ENCODE peak calls at places on chromosomes 5 and 9, in nine cellular contexts. One of them, this sample, is unnamed.

GRCh38 chr9:133117271-133118178 is 3.5 kb downstream of the RALGDS start:
- DNase-seq in body of pancreas: peak
- DNase-seq in A549: no peak
- DNase-seq in sigmoid colon: peak
- DNase-seq in testis: peak
- DNase-seq in adrenal gland: peak
- DNase-seq in HCT116: no peak
- DNase-seq in GM12892: no peak
- DNase-seq in transverse colon: no peak
- DNase-seq in this sample: no peak

GRCh38 chr9:38041564-38042267 is 27.3 kb downstream of the SHB start:
- DNase-seq in body of pancreas: no peak
- DNase-seq in testis: no peak
- DNase-seq in GM12892: no peak
- DNase-seq in adrenal gland: no peak
- DNase-seq in A549: no peak
- DNase-seq in sigmoid colon: no peak
- DNase-seq in HCT116: no peak
- DNase-seq in transverse colon: no peak
- DNase-seq in this sample: no peak

GRCh38 chr9:5089737-5090136 is 95.7 kb downstream of the INSL6 start:
- DNase-seq in body of pancreas: no peak
- DNase-seq in testis: no peak
- DNase-seq in A549: no peak
- DNase-seq in transverse colon: no peak
- DNase-seq in sigmoid colon: no peak
- DNase-seq in GM12892: no peak
- DNase-seq in adrenal gland: no peak
- DNase-seq in HCT116: no peak
- DNase-seq in this sample: no peak

GRCh38 chr5:40154194-40154593 is 525.5 kb upstream of the PTGER4 start:
- DNase-seq in GM12892: no peak
- DNase-seq in adrenal gland: no peak
- DNase-seq in HCT116: no peak
- DNase-seq in A549: no peak
- DNase-seq in body of pancreas: no peak
- DNase-seq in transverse colon: no peak
- DNase-seq in sigmoid colon: no peak
- DNase-seq in testis: no peak
- DNase-seq in this sample: no peak

GRCh38 chr9:2727966-2728613 is 10.8 kb downstream of the KCNV2 start:
- DNase-seq in transverse colon: no peak
- DNase-seq in testis: peak
- DNase-seq in body of pancreas: peak
- DNase-seq in sigmoid colon: no peak
- DNase-seq in adrenal gland: peak
- DNase-seq in A549: no peak
- DNase-seq in GM12892: no peak
- DNase-seq in HCT116: peak
- DNase-seq in this sample: no peak

GRCh38 chr5:73902327-73903051 is 276.5 kb downstream of the ARHGEF28 start:
- DNase-seq in adrenal gland: no peak
- DNase-seq in GM12892: no peak
- DNase-seq in testis: peak
- DNase-seq in sigmoid colon: no peak
- DNase-seq in transverse colon: no peak
- DNase-seq in body of pancreas: peak
- DNase-seq in HCT116: peak
- DNase-seq in A549: peak
- DNase-seq in this sample: peak

GRCh38 chr9:4298255-4299005 is 1.4 kb downstream of the GLIS3 start:
- DNase-seq in sigmoid colon: peak
- DNase-seq in body of pancreas: peak
- DNase-seq in transverse colon: peak
- DNase-seq in GM12892: peak
- DNase-seq in testis: peak
- DNase-seq in A549: peak
- DNase-seq in adrenal gland: peak
- DNase-seq in HCT116: no peak
- DNase-seq in this sample: no peak

GRCh38 chr5:58330781-58331180 is 129.1 kb downstream of the PLK2 start:
- DNase-seq in HCT116: no peak
- DNase-seq in A549: no peak
- DNase-seq in adrenal gland: no peak
- DNase-seq in body of pancreas: no peak
- DNase-seq in GM12892: no peak
- DNase-seq in sigmoid colon: no peak
- DNase-seq in testis: no peak
- DNase-seq in transverse colon: no peak
- DNase-seq in this sample: no peak

GRCh38 chr9:16794871-16795639 is 75.4 kb downstream of the BNC2 start:
- DNase-seq in testis: no peak
- DNase-seq in HCT116: no peak
- DNase-seq in body of pancreas: peak
- DNase-seq in GM12892: no peak
- DNase-seq in transverse colon: peak
- DNase-seq in adrenal gland: no peak
- DNase-seq in sigmoid colon: peak
- DNase-seq in A549: no peak
- DNase-seq in this sample: no peak

GRCh38 chr5:415928-416635 is 26.9 kb upstream of the EXOC3 start:
- DNase-seq in HCT116: no peak
- DNase-seq in adrenal gland: no peak
- DNase-seq in GM12892: no peak
- DNase-seq in testis: no peak
- DNase-seq in sigmoid colon: peak
- DNase-seq in body of pancreas: no peak
- DNase-seq in A549: no peak
- DNase-seq in transverse colon: no peak
- DNase-seq in this sample: no peak

GRCh38 chr5:136731241-136731885 is 366.0 kb upstream of the TRPC7 start:
- DNase-seq in GM12892: no peak
- DNase-seq in HCT116: no peak
- DNase-seq in adrenal gland: no peak
- DNase-seq in A549: no peak
- DNase-seq in testis: no peak
- DNase-seq in sigmoid colon: no peak
- DNase-seq in body of pancreas: no peak
- DNase-seq in transverse colon: no peak
- DNase-seq in this sample: no peak

GRCh38 chr9:112554516-112554915 is 67.9 kb downstream of the KIAA1958 start:
- DNase-seq in transverse colon: no peak
- DNase-seq in testis: no peak
- DNase-seq in GM12892: no peak
- DNase-seq in A549: no peak
- DNase-seq in adrenal gland: no peak
- DNase-seq in sigmoid colon: no peak
- DNase-seq in body of pancreas: no peak
- DNase-seq in HCT116: no peak
- DNase-seq in this sample: peak

GRCh38 chr9:63817622-63818518 is 1467.1 kb downstream of the FOXD4L5 start:
- DNase-seq in adrenal gland: peak
- DNase-seq in sigmoid colon: peak
- DNase-seq in body of pancreas: peak
- DNase-seq in GM12892: peak
- DNase-seq in transverse colon: peak
- DNase-seq in A549: no peak
- DNase-seq in testis: peak
- DNase-seq in HCT116: no peak
- DNase-seq in this sample: no peak

GRCh38 chr9:36597412-36598178 is 24.9 kb downstream of the MELK start:
- DNase-seq in sigmoid colon: no peak
- DNase-seq in A549: peak
- DNase-seq in transverse colon: no peak
- DNase-seq in body of pancreas: peak
- DNase-seq in GM12892: no peak
- DNase-seq in adrenal gland: no peak
- DNase-seq in testis: peak
- DNase-seq in HCT116: peak
- DNase-seq in this sample: no peak

GRCh38 chr9:95552814-95553546 is 36.2 kb upstream of the PTCH1 start:
- DNase-seq in HCT116: no peak
- DNase-seq in sigmoid colon: no peak
- DNase-seq in GM12892: no peak
- DNase-seq in body of pancreas: peak
- DNase-seq in adrenal gland: peak
- DNase-seq in transverse colon: no peak
- DNase-seq in A549: no peak
- DNase-seq in testis: peak
- DNase-seq in this sample: no peak

GRCh38 chr5:30525353-30525752 is 668.1 kb upstream of the CDH6 start:
- DNase-seq in testis: no peak
- DNase-seq in HCT116: no peak
- DNase-seq in GM12892: no peak
- DNase-seq in body of pancreas: no peak
- DNase-seq in transverse colon: no peak
- DNase-seq in adrenal gland: no peak
- DNase-seq in A549: no peak
- DNase-seq in sigmoid colon: no peak
- DNase-seq in this sample: no peak

DNA sequence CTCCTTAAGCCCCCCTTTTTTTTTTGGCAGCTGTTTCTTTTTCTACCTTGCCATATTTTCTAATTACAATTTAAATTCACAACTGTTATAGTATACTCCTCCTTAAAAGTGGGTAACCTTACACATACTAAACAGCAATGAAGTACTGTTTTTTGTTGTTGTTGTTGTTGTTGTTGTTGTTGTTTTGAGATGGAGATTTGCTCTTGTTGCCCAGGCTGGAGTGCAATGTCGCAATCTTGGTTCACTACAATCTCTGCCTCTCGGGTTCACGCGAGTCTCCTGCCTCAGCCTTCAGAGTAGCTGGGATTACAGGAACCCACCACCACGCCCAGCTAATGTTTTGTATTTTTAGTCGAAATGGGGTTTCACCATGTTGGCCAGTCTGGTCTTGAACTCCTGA is 669.1 kb upstream of the CDH6 start:
- DNase-seq in A549: no peak
- DNase-seq in adrenal gland: no peak
- DNase-seq in sigmoid colon: no peak
- DNase-seq in body of pancreas: no peak
- DNase-seq in transverse colon: no peak
- DNase-seq in GM12892: no peak
- DNase-seq in HCT116: no peak
- DNase-seq in testis: no peak
- DNase-seq in this sample: no peak
- TF ChIP-seq POLR2A in A549: no peak
- TF ChIP-seq POLR2A in adrenal gland: no peak
- TF ChIP-seq POLR2A in sigmoid colon: no peak
- TF ChIP-seq POLR2A in body of pancreas: no peak
- TF ChIP-seq POLR2A in transverse colon: no peak
- TF ChIP-seq POLR2A in GM12892: no peak
- TF ChIP-seq POLR2A in HCT116: no peak
- TF ChIP-seq POLR2A in testis: no peak
- TF ChIP-seq POLR2A in this sample: no peak

DNA sequence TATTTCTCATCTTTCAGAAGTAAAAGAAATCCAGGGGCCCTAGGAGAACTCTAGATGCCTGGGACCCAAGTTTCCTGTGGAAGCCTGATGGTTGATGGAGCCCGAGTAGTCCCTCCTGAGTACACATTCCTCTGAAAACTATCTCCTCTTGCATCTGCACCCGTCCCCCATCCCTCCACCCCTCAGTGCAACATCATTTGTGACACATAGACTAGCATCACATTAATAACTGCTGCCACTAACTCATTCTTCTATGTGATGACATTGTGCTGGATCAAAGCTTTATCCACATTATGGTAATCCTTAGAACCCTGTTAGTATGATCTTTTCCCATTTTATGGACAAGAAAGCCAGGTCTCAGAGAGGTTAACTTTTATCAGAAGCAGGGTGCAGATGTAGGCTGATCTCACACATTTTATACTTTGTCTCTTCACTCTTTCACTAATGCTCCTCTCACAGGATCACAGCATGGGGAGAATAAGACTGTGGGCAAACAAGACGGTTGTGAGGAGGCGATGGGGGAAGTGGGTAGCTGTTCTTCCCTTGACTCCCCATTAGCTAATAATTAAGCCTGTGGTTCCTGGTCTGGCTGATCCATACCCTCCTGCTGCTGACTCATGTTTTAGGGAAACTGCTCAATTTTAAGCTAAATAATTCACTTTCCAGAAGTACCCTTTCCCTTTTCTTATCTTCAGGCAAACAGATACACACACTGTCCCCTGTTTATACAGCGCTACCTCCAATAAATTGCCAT is 3.9 kb upstream of the HK3 start:
- DNase-seq in testis: no peak
- DNase-seq in A549: peak
- DNase-seq in adrenal gland: no peak
- DNase-seq in sigmoid colon: no peak
- DNase-seq in GM12892: no peak
- DNase-seq in transverse colon: no peak
- DNase-seq in HCT116: no peak
- DNase-seq in body of pancreas: no peak
- DNase-seq in this sample: no peak
- TF ChIP-seq POLR2A in testis: no peak
- TF ChIP-seq POLR2A in A549: no peak
- TF ChIP-seq POLR2A in adrenal gland: no peak
- TF ChIP-seq POLR2A in sigmoid colon: no peak
- TF ChIP-seq POLR2A in GM12892: no peak
- TF ChIP-seq POLR2A in transverse colon: no peak
- TF ChIP-seq POLR2A in HCT116: no peak
- TF ChIP-seq POLR2A in body of pancreas: no peak
- TF ChIP-seq POLR2A in this sample: no peak

GRCh38 chr5:147782053-147783028 is at the start of gene JAKMIP2:
- DNase-seq in GM12892: peak
- DNase-seq in sigmoid colon: peak
- DNase-seq in adrenal gland: peak
- DNase-seq in HCT116: no peak
- DNase-seq in testis: peak
- DNase-seq in A549: no peak
- DNase-seq in transverse colon: peak
- DNase-seq in body of pancreas: peak
- DNase-seq in this sample: peak
- TF ChIP-seq POLR2A in GM12892: no peak
- TF ChIP-seq POLR2A in sigmoid colon: no peak
- TF ChIP-seq POLR2A in adrenal gland: peak
- TF ChIP-seq POLR2A in HCT116: no peak
- TF ChIP-seq POLR2A in testis: no peak
- TF ChIP-seq POLR2A in A549: no peak
- TF ChIP-seq POLR2A in transverse colon: peak
- TF ChIP-seq POLR2A in body of pancreas: peak
- TF ChIP-seq POLR2A in this sample: peak

DNA sequence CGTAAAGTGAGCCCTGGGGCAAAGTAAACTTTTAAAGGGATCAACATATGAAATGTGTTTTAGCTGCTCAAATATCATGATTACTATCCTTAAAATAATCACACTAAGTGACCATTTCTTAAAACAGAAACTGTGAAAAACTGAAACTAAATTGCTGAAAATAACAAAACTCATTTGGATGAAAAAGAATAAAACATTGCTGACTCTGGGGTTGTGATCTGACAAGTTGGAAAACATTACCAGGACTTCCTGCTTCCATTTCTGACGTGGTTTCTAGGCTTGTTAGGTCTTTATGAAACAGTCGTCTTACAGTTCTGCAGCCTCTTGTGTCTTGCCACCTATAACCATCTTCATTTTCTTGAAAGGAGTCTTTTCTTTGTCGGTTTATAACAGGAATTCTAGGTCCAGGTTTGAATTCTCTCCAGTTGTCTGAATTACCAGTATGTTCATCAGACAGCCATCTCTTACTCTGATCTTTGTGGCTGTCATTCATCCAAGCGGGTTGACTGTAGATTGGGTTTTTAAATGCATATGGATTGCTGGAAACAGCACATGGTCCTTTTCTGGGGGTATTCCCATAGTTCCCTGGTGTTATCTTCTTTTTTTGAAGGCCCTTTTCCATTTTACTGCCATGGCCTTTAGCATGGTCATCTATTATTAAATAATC is 1.6 kb downstream of the TUT7 start:
- DNase-seq in body of pancreas: no peak
- DNase-seq in adrenal gland: no peak
- DNase-seq in sigmoid colon: no peak
- DNase-seq in testis: no peak
- DNase-seq in HCT116: no peak
- DNase-seq in A549: no peak
- DNase-seq in transverse colon: no peak
- DNase-seq in GM12892: no peak
- DNase-seq in this sample: no peak
- TF ChIP-seq POLR2A in body of pancreas: no peak
- TF ChIP-seq POLR2A in adrenal gland: no peak
- TF ChIP-seq POLR2A in sigmoid colon: no peak
- TF ChIP-seq POLR2A in testis: no peak
- TF ChIP-seq POLR2A in HCT116: no peak
- TF ChIP-seq POLR2A in A549: no peak
- TF ChIP-seq POLR2A in transverse colon: no peak
- TF ChIP-seq POLR2A in GM12892: no peak
- TF ChIP-seq POLR2A in this sample: no peak